ENCODE peak calls at places on chromosome 3, in seven cellular contexts. F, T, R, C, B, E and I are unnamed samples.

GRCh38 chr3:95277614-95278013 is 1214.8 kb downstream of the NSUN3 start:
- DNase-seq in F (no peak), T (no peak), R (no peak), C (no peak), B (no peak), E (no peak), I (no peak)

GRCh38 chr3:183491923-183492848 is 63.3 kb downstream of the KLHL6 start:
- DNase-seq in F (no peak), T (no peak), R (peak), C (no peak), B (no peak), E (no peak), I (no peak)

GRCh38 chr3:13776253-13777050 is 103.4 kb downstream of the WNT7A start:
- DNase-seq in F (no peak), T (no peak), R (no peak), C (no peak), B (no peak), E (no peak), I (no peak)

GRCh38 chr3:134374791-134375541 is 719 bp upstream of the AMOTL2 start:
- DNase-seq in F (peak), T (no peak), R (peak), C (no peak), B (no peak), E (no peak), I (no peak)

GRCh38 chr3:69439683-69440270 is 53.9 kb upstream of the FRMD4B start:
- DNase-seq in F (no peak), T (no peak), R (no peak), C (no peak), B (no peak), E (peak), I (peak)

GRCh38 chr3:146814601-146815315 is 209.6 kb upstream of the PLSCR5 start:
- DNase-seq in F (no peak), T (no peak), R (no peak), C (no peak), B (no peak), E (peak), I (peak)

GRCh38 chr3:88188436-88188835 is 38.7 kb downstream of the C3orf38 start:
- DNase-seq in F (no peak), T (no peak), R (no peak), C (peak), B (peak), E (no peak), I (peak)

GRCh38 chr3:194064380-194065118 is 71.4 kb upstream of the HES1 start:
- DNase-seq in F (no peak), T (no peak), R (no peak), C (no peak), B (no peak), E (no peak), I (no peak)

GRCh38 chr3:131031660-131032059 is 5.0 kb downstream of the NEK11 start:
- DNase-seq in F (no peak), T (no peak), R (no peak), C (no peak), B (no peak), E (no peak), I (no peak)